ENCODE peak calls at places on chromosomes 3 and 15, in five cellular contexts. B, H, F, V and C are unnamed samples.

GRCh38 chr3:161221881-161222600 is 930 bp downstream of the NMD3 start:
- DNase-seq in V (no peak), H (no peak), F (no peak), B (peak), C (no peak)

GRCh38 chr3:87375231-87375682 is 98.9 kb upstream of the POU1F1 start:
- DNase-seq in F (no peak), H (no peak), V (no peak), B (peak), C (no peak)

GRCh38 chr15:63388511-63388910 is 6.9 kb upstream of the CA12 start:
- DNase-seq in V (no peak), H (no peak), F (no peak), B (no peak), C (no peak)

GRCh38 chr3:54047568-54047967 is 74.8 kb upstream of the CACNA2D3 start:
- DNase-seq in H (peak), B (no peak), V (no peak), F (no peak), C (no peak)

GRCh38 chr15:39594764-39595620 is 14.1 kb downstream of the THBS1 start:
- DNase-seq in H (peak), B (no peak), F (no peak), V (no peak), C (no peak)

GRCh38 chr3:12138044-12138443 is 20.7 kb downstream of the TIMP4 start:
- DNase-seq in V (no peak), H (no peak), B (no peak), F (no peak), C (no peak)

GRCh38 chr3:138509586-138509985 is 75.2 kb downstream of the ESYT3 start:
- DNase-seq in H (peak), V (no peak), B (no peak), F (no peak), C (no peak)

GRCh38 chr3:107663266-107663665 is 140.5 kb downstream of the BBX start:
- DNase-seq in V (no peak), B (no peak), F (no peak), H (peak), C (no peak)

GRCh38 chr3:32542807-32543206 is 27.9 kb downstream of the DYNC1LI1 start:
- DNase-seq in V (no peak), B (no peak), H (no peak), F (no peak), C (no peak)

GRCh38 chr3:141000691-141001090 is 50.5 kb upstream of the SPSB4 start:
- DNase-seq in H (no peak), B (no peak), V (no peak), F (no peak), C (no peak)

GRCh38 chr15:66565731-66566130 is at the start of gene LCTL:
- DNase-seq in H (peak), V (no peak), F (no peak), B (no peak), C (no peak)

GRCh38 chr15:23853291-23853690 is 166.2 kb upstream of the NDN start:
- DNase-seq in B (no peak), V (no peak), F (no peak), H (no peak), C (no peak)

GRCh38 chr3:143436231-143436930 is 316.8 kb downstream of the CHST2 start:
- DNase-seq in F (no peak), H (peak), V (no peak), B (no peak), C (no peak)

GRCh38 chr3:42043116-42043796 is 47.9 kb upstream of the TRAK1 start:
- DNase-seq in F (no peak), V (peak), H (peak), B (no peak), C (no peak)

GRCh38 chr15:58510715-58511465 is 79.1 kb downstream of the LIPC start:
- DNase-seq in F (no peak), V (no peak), H (peak), B (no peak), C (no peak)

GRCh38 chr3:155286745-155287144 is 6.7 kb downstream of the STRIT1 start:
- DNase-seq in B (no peak), F (no peak), V (no peak), H (no peak), C (no peak)

GRCh38 chr15:34365073-34365825 is 1.7 kb downstream of the LPCAT4 start:
- DNase-seq in H (peak), F (no peak), V (no peak), B (no peak), C (no peak)

GRCh38 chr15:76270876-76271275 is 40.4 kb downstream of the ETFA start:
- DNase-seq in B (no peak), V (no peak), F (no peak), H (no peak), C (no peak)
- TF ChIP-seq CTCF in B (no peak), V (no peak), F (no peak), H (no peak), C (no peak)

DNA sequence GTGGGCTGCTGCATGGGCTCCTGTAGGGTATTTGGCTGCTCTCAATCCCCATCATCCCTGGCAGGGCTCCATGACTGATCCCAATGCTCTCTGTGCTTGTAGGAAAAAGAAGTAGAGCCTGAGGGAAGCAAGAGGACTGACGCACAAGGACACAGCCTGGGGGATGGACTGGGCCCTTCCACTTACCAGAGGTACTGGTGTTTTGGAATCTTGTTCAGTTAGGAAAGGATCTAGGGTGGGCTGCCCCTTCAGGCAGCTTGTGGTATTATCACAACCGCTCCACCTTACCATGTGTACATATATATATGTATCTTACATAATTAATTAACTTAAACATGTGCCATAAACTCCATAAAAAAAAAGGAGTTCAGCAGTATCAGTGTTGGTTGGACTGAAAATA is 1.3 kb downstream of the SLC28A2 start:
- DNase-seq in F (no peak), B (no peak), H (no peak), V (no peak), C (no peak)
- TF ChIP-seq CTCF in F (no peak), B (no peak), H (no peak), V (no peak), C (no peak)

GRCh38 chr15:50828610-50829206 is 63.2 kb upstream of the SPPL2A start:
- DNase-seq in H (peak), B (no peak), F (no peak), V (peak), C (no peak)
- TF ChIP-seq CTCF in H (no peak), B (no peak), F (no peak), V (no peak), C (no peak)

DNA sequence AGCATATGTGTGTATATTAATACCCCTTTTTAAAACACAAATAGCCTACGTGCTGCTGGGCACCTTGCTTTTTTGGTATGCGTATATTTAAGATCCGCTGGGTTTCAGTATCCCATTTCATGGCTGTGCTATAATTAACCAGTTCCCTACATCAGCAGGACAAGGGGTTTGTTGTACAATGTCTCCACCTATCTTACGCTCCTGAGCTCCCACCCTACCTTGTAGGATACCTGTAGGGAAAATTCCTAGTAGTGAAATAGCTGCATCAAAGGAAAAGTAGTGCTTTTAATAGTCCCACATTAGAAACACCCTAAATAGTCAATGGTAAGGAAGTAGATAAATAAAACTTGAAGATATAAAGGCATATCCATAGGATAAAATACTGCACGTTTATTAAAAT is 1.4 kb downstream of the MAP6D1 start:
- DNase-seq in V (no peak), H (no peak), B (no peak), F (no peak), C (no peak)
- TF ChIP-seq CTCF in V (no peak), H (no peak), B (no peak), F (no peak), C (no peak)

GRCh38 chr3:185071401-185071800 is 81.5 kb downstream of the C3orf70 start:
- DNase-seq in F (no peak), H (no peak), V (no peak), B (no peak), C (no peak)

GRCh38 chr3:185069583-185070030 is 83.3 kb downstream of the C3orf70 start:
- DNase-seq in B (no peak), V (no peak), F (no peak), H (no peak), C (no peak)

GRCh38 chr3:185067173-185067572 is 85.7 kb downstream of the C3orf70 start:
- DNase-seq in F (no peak), H (no peak), V (no peak), B (no peak), C (no peak)

GRCh38 chr3:185069023-185069422 is 83.8 kb downstream of the C3orf70 start:
- DNase-seq in B (no peak), V (no peak), F (no peak), H (no peak), C (no peak)

DNA sequence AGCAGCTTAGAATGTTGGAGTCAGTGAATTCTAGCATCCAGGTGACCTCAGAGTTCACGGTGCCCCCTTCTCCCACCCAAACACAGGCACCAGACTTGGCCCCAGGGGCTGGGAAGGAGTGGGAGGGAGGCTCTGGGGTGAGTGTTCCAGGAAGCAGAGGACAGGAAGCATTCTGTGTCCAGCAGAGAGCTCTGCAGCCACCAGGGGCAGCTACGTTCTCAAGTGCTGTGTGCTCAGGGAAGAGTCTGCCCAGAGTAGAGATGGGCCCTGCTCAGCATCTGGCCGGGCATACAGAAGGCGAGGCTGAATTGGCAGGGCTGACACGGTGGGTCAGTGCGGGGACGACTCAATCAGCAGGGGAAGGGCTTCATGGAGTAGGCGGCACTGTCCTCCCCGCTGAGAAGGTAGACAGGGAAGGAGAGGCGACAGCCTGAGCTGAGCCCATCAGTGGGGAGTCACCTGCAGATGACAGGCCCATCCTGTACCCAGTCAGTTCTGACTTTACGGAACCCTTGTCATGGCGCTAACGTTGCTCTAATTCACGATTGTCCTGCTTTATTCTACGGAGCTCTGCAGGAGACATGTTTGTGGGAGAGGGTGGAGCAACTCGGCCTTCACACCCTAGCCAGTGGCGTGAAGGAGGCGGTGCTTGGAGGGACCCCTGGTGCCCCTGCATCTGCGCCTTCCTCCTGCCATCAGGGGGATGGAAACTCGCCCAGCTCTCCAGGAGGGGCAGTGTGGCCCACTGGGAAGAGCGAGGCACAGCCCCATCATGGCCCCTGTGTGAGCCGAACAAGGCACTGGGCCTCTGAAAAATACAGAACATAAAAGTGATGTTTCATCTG is 82.1 kb downstream of the C3orf70 start:
- DNase-seq in F (no peak), H (no peak), V (no peak), B (no peak), C (no peak)
- TF ChIP-seq CTCF in F (peak), H (no peak), V (no peak), B (no peak), C (no peak)

GRCh38 chr3:195253981-195254432 is 17.0 kb downstream of the XXYLT1 start:
- DNase-seq in H (no peak), F (no peak), V (peak), B (no peak), C (no peak)
- TF ChIP-seq CTCF in H (no peak), F (no peak), V (no peak), B (no peak), C (no peak)

GRCh38 chr3:171786997-171787396 is 23.3 kb downstream of the PLD1 start:
- DNase-seq in V (no peak), B (no peak), H (no peak), F (no peak), C (no peak)

GRCh38 chr3:171790898-171791694 is 19.2 kb downstream of the PLD1 start:
- DNase-seq in B (no peak), V (no peak), F (no peak), H (peak), C (no peak)

GRCh38 chr3:171789759-171790505 is 20.4 kb downstream of the PLD1 start:
- DNase-seq in H (no peak), F (no peak), B (no peak), V (no peak), C (no peak)

GRCh38 chr3:171790574-171790897 is 19.7 kb downstream of the PLD1 start:
- DNase-seq in B (no peak), V (no peak), F (no peak), H (no peak), C (no peak)

DNA sequence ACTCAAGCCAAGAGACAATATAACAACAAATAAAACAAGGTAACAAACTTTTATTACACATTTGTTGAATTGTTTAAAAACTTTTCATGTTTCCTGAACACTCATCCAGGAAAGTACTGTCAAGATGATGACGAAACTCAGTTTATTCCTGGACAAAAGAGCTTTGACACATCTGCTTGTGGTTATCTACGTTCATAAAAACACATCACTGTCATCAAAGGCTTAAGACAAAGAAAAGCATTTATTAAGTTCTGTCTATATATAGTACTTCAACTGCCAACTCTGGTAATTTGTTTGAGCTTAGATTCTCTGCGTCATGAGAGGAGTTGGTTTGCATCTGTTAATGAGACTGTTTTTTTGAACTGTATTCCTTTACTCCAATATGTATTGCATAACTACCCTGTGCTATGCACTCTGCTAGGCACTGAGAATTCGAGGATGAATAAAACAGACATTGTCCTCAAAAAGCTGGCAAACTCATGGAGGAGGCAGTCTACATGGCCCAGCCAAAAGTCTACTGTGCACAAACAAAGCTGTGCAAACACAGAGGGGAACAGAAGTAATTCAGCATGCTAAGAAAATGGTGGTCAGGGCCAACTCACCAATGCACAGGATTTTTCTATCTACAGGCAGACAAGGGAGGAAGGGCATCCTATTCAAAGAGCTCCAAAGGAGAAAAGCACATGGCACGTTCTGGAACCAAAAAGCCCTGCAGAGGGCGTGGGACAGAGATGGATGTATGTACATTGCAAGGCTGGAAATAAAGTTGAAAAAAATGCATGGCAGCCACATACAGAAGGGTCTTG is 21.5 kb downstream of the PLD1 start:
- DNase-seq in B (no peak), V (no peak), H (peak), F (no peak), C (no peak)
- TF ChIP-seq CTCF in B (no peak), V (no peak), H (no peak), F (no peak), C (no peak)

GRCh38 chr3:127484601-127485388 is 105.7 kb downstream of the TPRA1 start:
- DNase-seq in V (no peak), B (no peak), H (peak), F (no peak), C (no peak)
- TF ChIP-seq CTCF in V (no peak), B (no peak), H (no peak), F (no peak), C (no peak)

DNA sequence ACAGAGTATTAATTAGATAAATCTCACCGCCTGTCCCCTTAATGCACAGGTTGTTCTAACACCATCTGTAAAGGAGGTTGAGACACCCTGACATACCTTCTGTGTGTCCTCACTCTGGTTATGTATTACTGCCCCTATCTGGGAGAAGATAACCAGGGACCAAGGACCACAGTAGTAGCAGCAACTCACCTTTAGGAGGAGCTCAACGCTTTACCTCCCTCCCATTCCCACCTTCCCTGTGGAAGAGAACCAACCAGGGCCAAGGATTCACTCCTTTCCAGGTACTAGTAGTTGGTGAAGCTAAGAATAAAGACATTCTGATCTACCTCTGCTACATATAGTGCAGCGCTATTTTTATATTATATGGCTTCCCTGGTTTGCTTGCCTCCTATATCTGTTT is 232.6 kb downstream of the MEX3B start:
- DNase-seq in F (no peak), H (no peak), V (no peak), B (no peak), C (no peak)
- TF ChIP-seq CTCF in F (no peak), H (no peak), V (no peak), B (peak), C (no peak)